ENCODE peak calls at places on chromosome 17, in ten cellular contexts. F is stomach, W is esophagus muscularis mucosa, D is endothelial cell of umbilical vein, U is transverse colon, N is sigmoid colon, V is SK-N-SH, Y is K562, I is Panc1, Z is upper lobe of left lung. O is an unnamed sample.

GRCh38 chr17:80051681-80052080 is 15.2 kb downstream of the CCDC40 start:
- DNase-seq in D (no peak), Y (no peak), N (no peak), W (no peak), F (no peak), V (no peak), U (no peak), Z (no peak), I (no peak), O (no peak)

GRCh38 chr17:33968350-33969044 is 286.6 kb upstream of the CCL2 start:
- DNase-seq in N (no peak), V (no peak), D (no peak), Y (peak), I (no peak), U (no peak), Z (no peak), F (no peak), W (no peak), O (peak)

GRCh38 chr17:3968886-3969524 is 4.8 kb upstream of the ATP2A3 start:
- DNase-seq in V (no peak), U (no peak), W (no peak), Y (peak), D (no peak), N (no peak), F (no peak), I (no peak), Z (no peak), O (no peak)

GRCh38 chr17:77487677-77488530 is 347.1 kb downstream of the SEC14L1 start:
- DNase-seq in N (peak), V (no peak), W (no peak), U (no peak), I (no peak), Z (no peak), D (no peak), F (no peak), Y (no peak), O (no peak)

GRCh38 chr17:77233635-77234334 is 93.0 kb downstream of the SEC14L1 start:
- DNase-seq in F (peak), D (peak), I (peak), Y (peak), N (peak), Z (no peak), W (no peak), U (peak), V (no peak), O (peak)

GRCh38 chr17:67098022-67098421 is 53.7 kb downstream of the CACNG1 start:
- DNase-seq in D (no peak), Z (no peak), V (no peak), N (no peak), Y (no peak), I (no peak), F (no peak), U (no peak), W (no peak), O (no peak)

GRCh38 chr17:41327411-41328120 is 12.1 kb upstream of the KRTAP17-1 start:
- DNase-seq in F (no peak), Y (no peak), U (no peak), Z (no peak), V (no peak), I (no peak), W (no peak), N (no peak), D (no peak), O (no peak)

GRCh38 chr17:7019839-7020519 is 2.9 kb upstream of the BCL6B start:
- DNase-seq in F (peak), W (no peak), U (peak), Y (peak), N (peak), Z (peak), I (no peak), V (peak), D (peak), O (no peak)

GRCh38 chr17:45125509-45125908 is 6.8 kb downstream of the PLCD3 start:
- DNase-seq in N (no peak), I (no peak), Z (no peak), W (no peak), Y (no peak), F (no peak), V (no peak), D (no peak), U (no peak), O (no peak)

GRCh38 chr17:40915199-40915661 is 22.2 kb downstream of the KRT23 start:
- DNase-seq in I (no peak), N (no peak), Y (no peak), U (no peak), V (no peak), D (peak), F (no peak), Z (no peak), W (no peak), O (no peak)

GRCh38 chr17:82051776-82052637 is at the start of the genes GPS1 and RFNG:
- DNase-seq in N (peak), Y (peak), W (no peak), F (peak), V (peak), U (peak), I (no peak), Z (peak), D (peak), O (peak)

GRCh38 chr17:47808830-47809480 is 12.6 kb downstream of the OSBPL7 start:
- DNase-seq in I (no peak), Y (no peak), F (no peak), Z (peak), W (no peak), N (peak), U (no peak), D (no peak), V (no peak), O (no peak)

GRCh38 chr17:53150101-53150698 is 672.5 kb upstream of the KIF2B start:
- DNase-seq in W (no peak), U (no peak), I (no peak), D (no peak), N (no peak), Y (no peak), V (peak), Z (no peak), F (no peak), O (no peak)

GRCh38 chr17:4448197-4448980 is 14.6 kb downstream of the SPNS3 start:
- DNase-seq in F (no peak), Z (no peak), V (no peak), W (no peak), I (no peak), U (no peak), D (no peak), N (no peak), Y (no peak), O (no peak)

DNA sequence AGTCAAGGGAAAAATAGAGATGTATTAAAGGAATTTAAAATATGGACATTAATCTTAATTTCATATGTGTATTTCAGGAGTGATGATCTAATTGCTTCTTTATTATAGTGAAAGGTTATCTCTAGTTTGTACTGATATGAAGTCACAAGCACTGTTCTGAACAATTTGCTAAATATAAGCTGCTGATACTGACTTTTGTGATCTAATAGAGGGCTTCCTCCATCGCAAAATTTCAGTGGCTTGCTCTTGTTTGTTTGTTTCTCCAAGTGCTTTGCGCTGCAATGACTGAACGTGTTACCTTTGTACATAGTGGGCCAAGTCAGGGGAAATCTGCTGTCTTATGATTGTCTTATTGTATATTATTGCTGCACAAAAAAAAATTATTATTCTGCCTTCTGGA is 307.0 kb downstream of the KCNJ2 start:
- DNase-seq in I (no peak), U (no peak), F (no peak), V (no peak), D (no peak), Z (no peak), W (no peak), Y (no peak), N (no peak), O (no peak)
- TF ChIP-seq POLR2AphosphoS5 in I (no peak), U (no peak), F (no peak), V (no peak), D (no peak), Z (no peak), W (no peak), Y (no peak), N (no peak), O (no peak)

GRCh38 chr17:1455748-1456599 is at the start of gene CRK:
- DNase-seq in N (peak), Z (peak), U (peak), W (peak), F (peak), Y (peak), V (peak), D (peak), I (peak), O (peak)
- TF ChIP-seq POLR2AphosphoS5 in N (peak), Z (peak), U (peak), W (peak), F (peak), Y (peak), V (peak), D (peak), I (peak), O (peak)

GRCh38 chr17:30351730-30352129 is 17.9 kb upstream of the TMIGD1 start:
- DNase-seq in F (no peak), D (no peak), I (no peak), Z (no peak), V (no peak), Y (no peak), N (no peak), W (no peak), U (no peak), O (no peak)
- TF ChIP-seq POLR2AphosphoS5 in F (no peak), D (no peak), I (no peak), Z (no peak), V (no peak), Y (no peak), N (no peak), W (no peak), U (no peak), O (no peak)

GRCh38 chr17:54900457-54901229 is at the start of gene TOM1L1:
- DNase-seq in Y (peak), I (no peak), N (peak), W (no peak), U (peak), V (peak), F (peak), Z (peak), D (no peak), O (peak)
- TF ChIP-seq POLR2AphosphoS5 in Y (no peak), I (peak), N (peak), W (peak), U (peak), V (peak), F (peak), Z (peak), D (no peak), O (no peak)

O was measured in GM12892.